ENCODE peak calls at places on chromosomes 5 and 9, in seven cellular contexts. One of them, this sample, is unnamed.

GRCh38 chr5:16803831-16804230 is 132.3 kb downstream of the MYO10 start:
- DNase-seq in HCT116: peak
- DNase-seq in H1: no peak
- DNase-seq in GM12878: no peak
- DNase-seq in SK-N-SH: no peak
- DNase-seq in HepG2: no peak
- DNase-seq in K562: no peak
- DNase-seq in this sample: no peak

GRCh38 chr5:135999396-136000139 is 29.2 kb upstream of the TGFBI start:
- DNase-seq in HCT116: no peak
- DNase-seq in H1: no peak
- DNase-seq in GM12878: no peak
- DNase-seq in SK-N-SH: no peak
- DNase-seq in HepG2: no peak
- DNase-seq in K562: no peak
- DNase-seq in this sample: no peak

GRCh38 chr9:119736478-119737454 is 367.5 kb upstream of the BRINP1 start:
- DNase-seq in HCT116: no peak
- DNase-seq in H1: no peak
- DNase-seq in GM12878: peak
- DNase-seq in SK-N-SH: peak
- DNase-seq in HepG2: no peak
- DNase-seq in K562: no peak
- DNase-seq in this sample: no peak

GRCh38 chr5:158382473-158382872 is 523.5 kb upstream of the CLINT1 start:
- DNase-seq in HCT116: peak
- DNase-seq in H1: no peak
- DNase-seq in GM12878: no peak
- DNase-seq in SK-N-SH: no peak
- DNase-seq in HepG2: no peak
- DNase-seq in K562: no peak
- DNase-seq in this sample: no peak

GRCh38 chr5:167064199-167064811 is 1227.1 kb upstream of the WWC1 start:
- DNase-seq in HCT116: no peak
- DNase-seq in H1: no peak
- DNase-seq in GM12878: no peak
- DNase-seq in SK-N-SH: no peak
- DNase-seq in HepG2: no peak
- DNase-seq in K562: no peak
- DNase-seq in this sample: no peak

GRCh38 chr5:135246923-135247795 is 151.9 kb downstream of the MACROH2A1 start:
- DNase-seq in HCT116: peak
- DNase-seq in H1: peak
- DNase-seq in GM12878: no peak
- DNase-seq in SK-N-SH: no peak
- DNase-seq in HepG2: no peak
- DNase-seq in K562: peak
- DNase-seq in this sample: no peak

GRCh38 chr9:105930007-105930627 is 235.8 kb downstream of the TMEM38B start:
- DNase-seq in HCT116: no peak
- DNase-seq in H1: no peak
- DNase-seq in GM12878: no peak
- DNase-seq in SK-N-SH: peak
- DNase-seq in HepG2: no peak
- DNase-seq in K562: no peak
- DNase-seq in this sample: no peak

GRCh38 chr9:95171596-95171995 is 145.9 kb downstream of the FANCC start:
- DNase-seq in HCT116: no peak
- DNase-seq in H1: no peak
- DNase-seq in GM12878: no peak
- DNase-seq in SK-N-SH: no peak
- DNase-seq in HepG2: no peak
- DNase-seq in K562: no peak
- DNase-seq in this sample: no peak

GRCh38 chr9:97918641-97919040 is 3.7 kb downstream of the TRMO start:
- DNase-seq in HCT116: no peak
- DNase-seq in H1: no peak
- DNase-seq in GM12878: no peak
- DNase-seq in SK-N-SH: no peak
- DNase-seq in HepG2: no peak
- DNase-seq in K562: no peak
- DNase-seq in this sample: no peak

GRCh38 chr9:123929177-123929869 is 603 bp downstream of the DENND1A start:
- DNase-seq in HCT116: no peak
- DNase-seq in H1: peak
- DNase-seq in GM12878: no peak
- DNase-seq in SK-N-SH: no peak
- DNase-seq in HepG2: peak
- DNase-seq in K562: peak
- DNase-seq in this sample: no peak

GRCh38 chr9:130714586-130715110 is 21.1 kb downstream of the EXOSC2 start:
- DNase-seq in HCT116: no peak
- DNase-seq in H1: no peak
- DNase-seq in GM12878: no peak
- DNase-seq in SK-N-SH: no peak
- DNase-seq in HepG2: no peak
- DNase-seq in K562: no peak
- DNase-seq in this sample: no peak

GRCh38 chr5:1219768-1220100 is 5.4 kb upstream of the SLC6A18 start:
- DNase-seq in HCT116: no peak
- DNase-seq in H1: no peak
- DNase-seq in GM12878: no peak
- DNase-seq in SK-N-SH: no peak
- DNase-seq in HepG2: no peak
- DNase-seq in K562: no peak
- DNase-seq in this sample: no peak

GRCh38 chr9:111036068-111036789 is 2.0 kb downstream of the LPAR1 start:
- DNase-seq in HCT116: peak
- DNase-seq in H1: peak
- DNase-seq in GM12878: no peak
- DNase-seq in SK-N-SH: peak
- DNase-seq in HepG2: no peak
- DNase-seq in K562: no peak
- DNase-seq in this sample: no peak

GRCh38 chr9:14692536-14692917 is 705 bp downstream of the ZDHHC21 start:
- DNase-seq in HCT116: no peak
- DNase-seq in H1: no peak
- DNase-seq in GM12878: no peak
- DNase-seq in SK-N-SH: no peak
- DNase-seq in HepG2: peak
- DNase-seq in K562: no peak
- DNase-seq in this sample: no peak

GRCh38 chr5:83354958-83355357 is 116.6 kb upstream of the VCAN start:
- DNase-seq in HCT116: no peak
- DNase-seq in H1: peak
- DNase-seq in GM12878: no peak
- DNase-seq in SK-N-SH: no peak
- DNase-seq in HepG2: no peak
- DNase-seq in K562: no peak
- DNase-seq in this sample: no peak

GRCh38 chr5:111512026-111512405 is 319 bp downstream of the STARD4 start:
- DNase-seq in HCT116: no peak
- DNase-seq in H1: no peak
- DNase-seq in GM12878: no peak
- DNase-seq in SK-N-SH: no peak
- DNase-seq in HepG2: peak
- DNase-seq in K562: no peak
- DNase-seq in this sample: peak

GRCh38 chr5:72302171-72302570 is 17.9 kb downstream of the MRPS27 start:
- DNase-seq in HCT116: no peak
- DNase-seq in H1: no peak
- DNase-seq in GM12878: no peak
- DNase-seq in SK-N-SH: no peak
- DNase-seq in HepG2: no peak
- DNase-seq in K562: no peak
- DNase-seq in this sample: no peak
- TF ChIP-seq JUND in HCT116: no peak
- TF ChIP-seq JUND in H1: no peak
- TF ChIP-seq JUND in GM12878: no peak
- TF ChIP-seq JUND in SK-N-SH: no peak
- TF ChIP-seq JUND in HepG2: no peak
- TF ChIP-seq JUND in K562: no peak
- TF ChIP-seq JUND in this sample: no peak

GRCh38 chr5:52481216-52481615 is 306.5 kb upstream of the ITGA1 start:
- DNase-seq in HCT116: no peak
- DNase-seq in H1: no peak
- DNase-seq in GM12878: no peak
- DNase-seq in SK-N-SH: no peak
- DNase-seq in HepG2: no peak
- DNase-seq in K562: no peak
- DNase-seq in this sample: no peak
- TF ChIP-seq JUND in HCT116: no peak
- TF ChIP-seq JUND in H1: no peak
- TF ChIP-seq JUND in GM12878: no peak
- TF ChIP-seq JUND in SK-N-SH: no peak
- TF ChIP-seq JUND in HepG2: no peak
- TF ChIP-seq JUND in K562: no peak
- TF ChIP-seq JUND in this sample: no peak

DNA sequence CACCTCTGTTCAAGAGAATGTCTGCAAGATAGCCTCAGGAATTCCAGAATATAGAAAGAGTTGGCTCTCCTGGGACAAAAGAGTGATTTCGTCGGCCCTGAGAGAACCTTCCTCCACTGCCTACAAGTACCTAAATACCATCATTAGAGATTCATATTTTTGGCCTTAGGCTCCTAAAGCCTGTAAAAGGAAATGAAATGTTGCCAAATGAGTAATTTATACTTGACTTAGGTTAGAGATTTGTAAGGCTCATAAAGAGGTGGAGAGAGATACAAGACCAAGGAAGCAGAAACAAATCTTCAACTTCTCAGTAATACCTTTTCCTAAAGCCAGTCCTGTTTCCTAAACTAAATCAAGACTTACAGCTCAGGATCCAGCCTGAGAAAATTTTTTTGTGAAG is 146.2 kb downstream of the CCDC192 start:
- DNase-seq in HCT116: no peak
- DNase-seq in H1: no peak
- DNase-seq in GM12878: no peak
- DNase-seq in SK-N-SH: no peak
- DNase-seq in HepG2: no peak
- DNase-seq in K562: no peak
- DNase-seq in this sample: no peak
- TF ChIP-seq JUND in HCT116: no peak
- TF ChIP-seq JUND in H1: no peak
- TF ChIP-seq JUND in GM12878: no peak
- TF ChIP-seq JUND in SK-N-SH: no peak
- TF ChIP-seq JUND in HepG2: no peak
- TF ChIP-seq JUND in K562: no peak
- TF ChIP-seq JUND in this sample: no peak

DNA sequence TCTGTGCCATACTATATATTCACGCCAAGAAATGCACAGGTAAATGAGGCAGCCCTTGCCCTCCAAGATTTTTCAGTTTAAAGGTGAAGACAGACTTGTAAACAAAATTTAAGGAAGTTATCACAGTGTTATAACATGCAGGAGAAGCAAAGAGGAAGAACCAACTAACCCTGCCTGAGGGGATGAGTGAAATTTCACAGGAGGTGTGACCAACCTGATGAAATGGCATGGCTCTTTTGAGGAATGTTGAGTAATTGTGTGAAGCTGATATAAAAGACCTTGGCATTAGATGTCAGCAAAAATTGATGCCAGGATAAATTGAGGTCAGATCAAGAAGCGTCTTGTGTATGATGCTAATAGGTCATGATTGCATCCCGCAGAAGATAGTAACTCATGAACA is 86.5 kb downstream of the HCN1 start:
- DNase-seq in HCT116: no peak
- DNase-seq in H1: no peak
- DNase-seq in GM12878: no peak
- DNase-seq in SK-N-SH: no peak
- DNase-seq in HepG2: no peak
- DNase-seq in K562: no peak
- DNase-seq in this sample: no peak
- TF ChIP-seq JUND in HCT116: no peak
- TF ChIP-seq JUND in H1: no peak
- TF ChIP-seq JUND in GM12878: no peak
- TF ChIP-seq JUND in SK-N-SH: no peak
- TF ChIP-seq JUND in HepG2: no peak
- TF ChIP-seq JUND in K562: no peak
- TF ChIP-seq JUND in this sample: no peak

This sample was measured in T47D.